ENCODE peak calls at places on chromosome 7, in five cellular contexts. A, B, R, T and D are unnamed samples.

GRCh38 chr7:35037526-35038339 is 448 bp upstream of the DPY19L1 start:
- DNase-seq in A (peak; percentile 95), B (peak; percentile 89), R (peak; percentile 96), T (peak; percentile 97), D (peak; percentile 86)

GRCh38 chr7:36299882-36300341 is 89.8 kb upstream of the ANLN start:
- DNase-seq in A (no peak), B (no peak), R (no peak), T (no peak), D (no peak)

GRCh38 chr7:16926861-16927260 is 45.1 kb upstream of the AGR3 start:
- DNase-seq in A (no peak), B (no peak), R (no peak), T (no peak), D (no peak)

GRCh38 chr7:78400038-78400437 is 601.5 kb downstream of the PHTF2 start:
- DNase-seq in A (no peak), B (no peak), R (no peak), T (no peak), D (no peak)

GRCh38 chr7:106012935-106013439 is 49.9 kb downstream of the CDHR3 start:
- DNase-seq in A (no peak), B (no peak), R (no peak), T (no peak), D (no peak)

GRCh38 chr7:75716992-75717626 is 21.6 kb downstream of the HIP1 start:
- DNase-seq in A (no peak), B (no peak), R (no peak), T (no peak), D (peak; percentile 42)

GRCh38 chr7:45000096-45001032 is at the start of gene CCM2:
- DNase-seq in A (peak; percentile 55), B (no peak), R (peak; percentile 76), T (peak; percentile 65), D (no peak)

GRCh38 chr7:159038066-159038465 is 106.6 kb downstream of the VIPR2 start:
- DNase-seq in A (peak; percentile 38), B (peak; percentile 9), R (no peak), T (no peak), D (no peak)

GRCh38 chr7:17530741-17531417 is 232.4 kb downstream of the AHR start:
- DNase-seq in A (no peak), B (no peak), R (no peak), T (no peak), D (no peak)

GRCh38 chr7:5139998-5140397 is 50.0 kb upstream of the WIPI2 start:
- DNase-seq in A (no peak), B (peak; percentile 27), R (no peak), T (no peak), D (peak; percentile 7)

GRCh38 chr7:5382281-5383041 is 41.2 kb downstream of the TNRC18 start:
- DNase-seq in A (no peak), B (peak; percentile 58), R (no peak), T (no peak), D (peak; percentile 60)

GRCh38 chr7:67696878-67697277 is 700.2 kb downstream of the TYW1 start:
- DNase-seq in A (no peak), B (no peak), R (no peak), T (no peak), D (no peak)

GRCh38 chr7:46486264-46487206 is 565.5 kb upstream of the IGFBP3 start:
- DNase-seq in A (no peak), B (no peak), R (peak; percentile 71), T (no peak), D (peak; percentile 90)

GRCh38 chr7:22140597-22140996 is 194.9 kb upstream of the CDCA7L start:
- DNase-seq in A (no peak), B (no peak), R (no peak), T (no peak), D (no peak)

GRCh38 chr7:434891-435486 is 84.7 kb downstream of the PDGFA start:
- DNase-seq in A (no peak), B (no peak), R (no peak), T (no peak), D (no peak)

GRCh38 chr7:130912086-130912909 is 178.3 kb upstream of the KLF14 start:
- DNase-seq in A (no peak), B (no peak), R (no peak), T (no peak), D (no peak)

GRCh38 chr7:2360791-2361190 is 6.2 kb downstream of the EIF3B start:
- DNase-seq in A (no peak), B (no peak), R (no peak), T (no peak), D (no peak)

GRCh38 chr7:28592861-28593260 is 180.5 kb downstream of the CREB5 start:
- DNase-seq in A (no peak), B (no peak), R (no peak), T (no peak), D (no peak)

GRCh38 chr7:30225863-30226361 is 58.5 kb upstream of the ZNRF2 start:
- DNase-seq in A (no peak), B (peak; percentile 81), R (peak; percentile 71), T (peak; percentile 26), D (peak; percentile 12)

GRCh38 chr7:16803881-16804673 is 722 bp downstream of the AGR2 start:
- DNase-seq in A (no peak), B (no peak), R (no peak), T (no peak), D (no peak)

GRCh38 chr7:31885160-31885559 is 185.0 kb downstream of the PDE1C start:
- DNase-seq in A (no peak), B (no peak), R (no peak), T (no peak), D (no peak)

GRCh38 chr7:22665816-22666375 is 61.1 kb upstream of the IL6 start:
- DNase-seq in A (no peak), B (no peak), R (no peak), T (no peak), D (no peak)

GRCh38 chr7:156504687-156505545 is 135.7 kb upstream of the RNF32 start:
- DNase-seq in A (no peak), B (no peak), R (no peak), T (no peak), D (no peak)

GRCh38 chr7:152564656-152565055 is 111.3 kb downstream of the XRCC2 start:
- DNase-seq in A (no peak), B (no peak), R (no peak), T (no peak), D (no peak)

GRCh38 chr7:29288534-29289091 is 94.0 kb downstream of the CHN2 start:
- DNase-seq in A (no peak), B (no peak), R (no peak), T (no peak), D (no peak)

GRCh38 chr7:139345042-139345441 is 3.9 kb downstream of the FMC1 start:
- DNase-seq in A (no peak), B (no peak), R (no peak), T (no peak), D (no peak)

GRCh38 chr7:23811540-23811939 is 101.5 kb downstream of the STK31 start:
- DNase-seq in A (no peak), B (no peak), R (no peak), T (no peak), D (no peak)

GRCh38 chr7:1804310-1804709 is 134.2 kb downstream of the ELFN1 start:
- DNase-seq in A (peak; percentile 31), B (no peak), R (no peak), T (no peak), D (no peak)

GRCh38 chr7:141184532-141185190 is 110.8 kb downstream of the TMEM178B start:
- DNase-seq in A (no peak), B (no peak), R (no peak), T (no peak), D (no peak)

GRCh38 chr7:84665339-84665738 is 470.8 kb upstream of the SEMA3A start:
- DNase-seq in A (no peak), B (no peak), R (no peak), T (no peak), D (no peak)

GRCh38 chr7:768881-769504 is 41.9 kb upstream of the PRKAR1B start:
- DNase-seq in A (no peak), B (peak; percentile 28), R (peak; percentile 71), T (no peak), D (peak; percentile 19)

GRCh38 chr7:73844848-73845460 is 2.6 kb upstream of the METTL27 start:
- DNase-seq in A (no peak), B (no peak), R (no peak), T (no peak), D (peak; percentile 7)
- H3K27ac ChIP-seq in A (no peak overlapping the region), B (no peak overlapping the region), R (no peak overlapping the region), T (no peak overlapping the region), D (no peak overlapping the region)

GRCh38 chr7:155263522-155264197 is 34.0 kb upstream of the INSIG1 start:
- DNase-seq in A (no peak), B (no peak), R (no peak), T (no peak), D (no peak)
- TF ChIP-seq CTCF in A (no peak), B (no peak), R (no peak), T (no peak), D (peak; percentile 31)

DNA sequence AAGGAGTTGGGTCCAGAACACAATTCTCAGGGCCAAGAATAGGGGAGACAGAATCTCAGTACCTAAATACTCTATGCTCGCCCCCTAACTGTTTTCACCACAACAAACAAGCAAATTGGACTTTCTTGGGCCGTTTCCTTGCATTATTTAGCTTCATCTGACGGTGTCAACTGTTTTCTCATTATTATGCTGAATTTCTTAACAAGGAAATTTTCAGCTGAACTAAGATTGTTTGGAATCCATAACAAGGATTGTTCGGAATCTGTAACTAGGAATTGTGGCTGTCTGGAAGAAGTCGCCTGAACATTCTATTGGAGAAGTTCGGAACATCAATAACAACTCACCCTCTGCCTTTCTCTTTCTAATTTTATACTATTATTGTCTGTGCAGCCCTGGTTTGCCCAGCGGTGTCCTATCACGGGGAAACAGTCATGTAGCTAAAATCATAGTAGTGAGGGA is 15.5 kb upstream of the DLX6 start:
- DNase-seq in A (no peak), B (no peak), R (no peak), T (no peak), D (no peak)
- H3K4me3 ChIP-seq in A (no peak overlapping the region), B (no peak overlapping the region), R (no peak overlapping the region), T (no peak overlapping the region), D (no peak overlapping the region)

GRCh38 chr7:37445800-37446199 is 2.9 kb downstream of the ELMO1 start:
- DNase-seq in A (no peak), B (no peak), R (no peak), T (no peak), D (no peak)
- H3K27ac ChIP-seq in A (no peak overlapping the region), B (peak overlapping the region; percentile 88), R (no peak overlapping the region), T (no peak overlapping the region), D (no peak overlapping the region)

GRCh38 chr7:151412318-151412717 is 2.5 kb upstream of the WDR86 start:
- DNase-seq in A (no peak), B (no peak), R (no peak), T (no peak), D (no peak)
- TF ChIP-seq CTCF in A (no peak), B (no peak), R (no peak), T (no peak), D (no peak)

GRCh38 chr7:20218261-20218660 is 1.1 kb upstream of the MACC1 start:
- DNase-seq in A (no peak), B (no peak), R (no peak), T (no peak), D (no peak)
- H3K4me3 ChIP-seq in A (no peak overlapping the region), B (no peak overlapping the region), R (no peak overlapping the region), T (no peak overlapping the region), D (no peak overlapping the region)